ENCODE peak calls at places on chromosomes 11 and 22, in eight cellular contexts. A is colonic mucosa; K is NCI-H1105; Y is CD8-positive, alpha-beta memory T cell; L is AG08396; I is tibial artery; F is AG10803; C is GM03348. S is an unnamed sample.

GRCh38 chr22:39254789-39255298 is 10.1 kb upstream of the PDGFB start:
- DNase-seq in A (no peak), K (no peak), Y (peak), L (peak), I (no peak), F (peak), C (peak), S (no peak)

GRCh38 chr22:49534386-49534785 is 293.3 kb downstream of the BRD1 start:
- DNase-seq in A (no peak), K (no peak), Y (no peak), L (no peak), I (peak), F (no peak), C (no peak), S (no peak)

GRCh38 chr11:1531961-1532586 is 40.0 kb downstream of the DUSP8 start:
- DNase-seq in A (no peak), K (no peak), Y (no peak), L (peak), I (peak), F (peak), C (peak), S (no peak)

GRCh38 chr11:115126092-115126491 is 378.1 kb downstream of the CADM1 start:
- DNase-seq in A (no peak), K (no peak), Y (no peak), L (no peak), I (no peak), F (no peak), C (no peak), S (no peak)

GRCh38 chr11:32052218-32052617 is 38.7 kb upstream of the RCN1 start:
- DNase-seq in A (peak), K (peak), Y (peak), L (peak), I (peak), F (peak), C (peak), S (peak)

GRCh38 chr11:17811416-17811815 is 76.8 kb downstream of the KCNC1 start:
- DNase-seq in A (no peak), K (no peak), Y (no peak), L (no peak), I (no peak), F (no peak), C (no peak), S (no peak)

GRCh38 chr11:2762451-2762850 is 62.7 kb upstream of the KCNQ1OT1 start:
- DNase-seq in A (peak), K (no peak), Y (no peak), L (no peak), I (no peak), F (no peak), C (no peak), S (no peak)

GRCh38 chr22:28012811-28013460 is 93.9 kb upstream of the PITPNB start:
- DNase-seq in A (no peak), K (no peak), Y (no peak), L (no peak), I (no peak), F (no peak), C (no peak), S (no peak)

GRCh38 chr11:44268073-44268806 is 41.7 kb downstream of the ALX4 start:
- DNase-seq in A (no peak), K (no peak), Y (no peak), L (no peak), I (peak), F (no peak), C (no peak), S (no peak)

GRCh38 chr11:116973270-116973669 is 125.0 kb downstream of the SIK3 start:
- DNase-seq in A (no peak), K (no peak), Y (no peak), L (no peak), I (no peak), F (no peak), C (no peak), S (no peak)

GRCh38 chr11:12188548-12189317 is 78.3 kb downstream of the MICAL2 start:
- DNase-seq in A (no peak), K (no peak), Y (no peak), L (no peak), I (no peak), F (no peak), C (no peak), S (no peak)

GRCh38 chr11:33976351-33977199 is 75.0 kb upstream of the CAPRIN1 start:
- DNase-seq in A (no peak), K (no peak), Y (no peak), L (no peak), I (no peak), F (peak), C (peak), S (no peak)

GRCh38 chr11:116376054-116376453 is 396.7 kb downstream of the BUD13 start:
- DNase-seq in A (no peak), K (peak), Y (no peak), L (no peak), I (no peak), F (no peak), C (no peak), S (no peak)

GRCh38 chr11:93537767-93538261 is 5.4 kb downstream of the SMCO4 start:
- DNase-seq in A (no peak), K (no peak), Y (no peak), L (peak), I (peak), F (peak), C (no peak), S (peak)

GRCh38 chr11:34427171-34427805 is 11.4 kb upstream of the CAT start:
- DNase-seq in A (no peak), K (no peak), Y (no peak), L (peak), I (no peak), F (peak), C (peak), S (peak)

GRCh38 chr11:73493838-73494598 is 103.9 kb downstream of the FAM168A start:
- DNase-seq in A (no peak), K (no peak), Y (no peak), L (peak), I (no peak), F (peak), C (peak), S (peak)

GRCh38 chr11:100830978-100831732 is 144.1 kb downstream of the ARHGAP42 start:
- DNase-seq in A (no peak), K (no peak), Y (no peak), L (peak), I (no peak), F (peak), C (peak), S (peak)

GRCh38 chr11:103964390-103964789 is 72.0 kb upstream of the DDI1 start:
- DNase-seq in A (no peak), K (no peak), Y (no peak), L (no peak), I (no peak), F (no peak), C (no peak), S (no peak)

GRCh38 chr11:1943576-1943975 is 3.6 kb upstream of the MRPL23 start:
- DNase-seq in A (no peak), K (no peak), Y (no peak), L (no peak), I (peak), F (no peak), C (no peak), S (no peak)

GRCh38 chr11:5923789-5924188 is 18.3 kb upstream of the OR56A3 start:
- DNase-seq in A (no peak), K (no peak), Y (no peak), L (no peak), I (no peak), F (no peak), C (no peak), S (no peak)

GRCh38 chr11:133901316-133901715 is 55.5 kb downstream of the IGSF9B start:
- DNase-seq in A (no peak), K (no peak), Y (no peak), L (no peak), I (peak), F (no peak), C (no peak), S (no peak)

GRCh38 chr22:42972592-42973535 is 42.1 kb downstream of the PACSIN2 start:
- DNase-seq in A (peak), K (no peak), Y (no peak), L (no peak), I (no peak), F (no peak), C (no peak), S (no peak)

GRCh38 chr22:49230194-49230577 is 597.5 kb downstream of the BRD1 start:
- DNase-seq in A (no peak), K (no peak), Y (no peak), L (no peak), I (peak), F (no peak), C (no peak), S (peak)

GRCh38 chr11:94623120-94623735 is 56.1 kb downstream of the PIWIL4 start:
- DNase-seq in A (peak), K (peak), Y (peak), L (peak), I (no peak), F (peak), C (peak), S (peak)

GRCh38 chr11:44267366-44268072 is 42.4 kb downstream of the ALX4 start:
- DNase-seq in A (no peak), K (no peak), Y (no peak), L (no peak), I (peak), F (no peak), C (no peak), S (no peak)

GRCh38 chr11:76096552-76096951 is 109.8 kb downstream of the WNT11 start:
- DNase-seq in A (no peak), K (no peak), Y (no peak), L (no peak), I (no peak), F (no peak), C (no peak), S (peak)

GRCh38 chr11:83162377-83162776 is 5.4 kb downstream of the PCF11 start:
- DNase-seq in A (no peak), K (no peak), Y (peak), L (peak), I (no peak), F (no peak), C (no peak), S (no peak)

GRCh38 chr11:116312560-116313340 is 460.0 kb downstream of the BUD13 start:
- DNase-seq in A (peak), K (peak), Y (no peak), L (no peak), I (peak), F (peak), C (no peak), S (peak)